ENCODE peak calls at places on chromosomes 1 and 21, in nine cellular contexts. C, W, G, J, N, S, A, B and R are unnamed samples.

GRCh38 chr1:46302091-46303037 is 1.1 kb downstream of the LRRC41 start:
- DNase-seq in A (peak), J (peak), N (peak), W (peak), C (no peak), S (peak), B (peak), G (no peak), R (peak)

GRCh38 chr1:215526147-215526845 is 40.8 kb upstream of the KCTD3 start:
- DNase-seq in G (no peak), B (peak), S (no peak), N (peak), W (peak), J (no peak), A (peak), C (peak), R (peak)

GRCh38 chr1:84000954-84001495 is 2.1 kb upstream of the TTLL7 start:
- DNase-seq in G (no peak), J (no peak), B (no peak), C (no peak), W (no peak), A (no peak), S (no peak), N (no peak), R (no peak)

GRCh38 chr1:168085401-168085872 is 51.3 kb downstream of the GPR161 start:
- DNase-seq in S (no peak), B (no peak), W (no peak), G (no peak), J (no peak), A (no peak), C (no peak), N (no peak), R (no peak)

GRCh38 chr1:150234309-150234646 is 1.6 kb downstream of the ANP32E start:
- DNase-seq in G (no peak), A (no peak), W (no peak), J (no peak), C (no peak), S (no peak), B (no peak), N (no peak), R (no peak)

GRCh38 chr21:42115136-42115683 is 44.1 kb downstream of the UMODL1 start:
- DNase-seq in N (no peak), W (no peak), A (no peak), G (no peak), S (no peak), B (no peak), J (no peak), C (no peak), R (no peak)

GRCh38 chr1:71043061-71043460 is 4.6 kb downstream of the PTGER3 start:
- DNase-seq in B (no peak), G (no peak), A (no peak), W (no peak), S (no peak), C (no peak), N (no peak), J (no peak), R (no peak)

GRCh38 chr1:153404768-153405167 is 11.6 kb upstream of the S100A7A start:
- DNase-seq in G (no peak), W (peak), S (peak), A (no peak), C (peak), J (no peak), B (peak), N (peak), R (peak)

GRCh38 chr1:221344693-221345092 is 397.2 kb downstream of the DUSP10 start:
- DNase-seq in B (no peak), J (no peak), G (no peak), A (no peak), C (peak), W (no peak), N (no peak), S (no peak), R (no peak)

GRCh38 chr1:71044833-71045232 is 2.8 kb downstream of the PTGER3 start:
- DNase-seq in J (no peak), N (no peak), B (no peak), A (no peak), C (no peak), G (no peak), W (no peak), S (no peak), R (no peak)

GRCh38 chr1:244735404-244735803 is 82.5 kb downstream of the DESI2 start:
- DNase-seq in A (no peak), S (no peak), J (no peak), B (no peak), C (no peak), N (no peak), W (no peak), G (no peak), R (peak)

GRCh38 chr1:16068356-16069270 is 4.8 kb downstream of the FAM131C start:
- DNase-seq in J (no peak), A (no peak), G (no peak), S (no peak), C (peak), B (no peak), W (no peak), N (no peak), R (no peak)

GRCh38 chr1:116537439-116537838 is 33.4 kb downstream of the CD58 start:
- DNase-seq in W (no peak), N (peak), A (peak), S (no peak), B (no peak), G (no peak), J (no peak), C (peak), R (no peak)

GRCh38 chr21:29334717-29335428 is 36.2 kb downstream of the BACH1 start:
- DNase-seq in B (no peak), C (peak), S (no peak), A (no peak), W (no peak), J (no peak), N (no peak), G (peak), R (no peak)